ENCODE peak calls at places on chromosomes 5 and 9, in four cellular contexts. D, Y, B and I are unnamed samples.

GRCh38 chr9:97769208-97769607 is 72.1 kb upstream of the XPA start:
- DNase-seq in D (no peak), Y (no peak), B (no peak), I (no peak)

GRCh38 chr9:121508415-121508814 is 8.8 kb upstream of the GGTA1 start:
- DNase-seq in D (no peak), Y (no peak), B (no peak), I (no peak)

GRCh38 chr5:31098811-31099210 is 94.7 kb upstream of the CDH6 start:
- DNase-seq in D (no peak), Y (no peak), B (no peak), I (no peak)

GRCh38 chr5:68435611-68436010 is 220.1 kb downstream of the PIK3R1 start:
- DNase-seq in D (no peak), Y (no peak), B (no peak), I (no peak)

GRCh38 chr9:124306098-124306735 is 48.5 kb downstream of the NEK6 start:
- DNase-seq in D (no peak), Y (peak), B (peak), I (peak)

GRCh38 chr5:146580237-146580636 is 64.2 kb upstream of the GPR151 start:
- DNase-seq in D (no peak), Y (no peak), B (no peak), I (no peak)

GRCh38 chr5:127011151-127011550 is 19.2 kb downstream of the MARCHF3 start:
- DNase-seq in D (no peak), Y (peak), B (peak), I (peak)

GRCh38 chr9:95316794-95317118 is 753 bp downstream of the FANCC start:
- DNase-seq in D (peak), Y (peak), B (peak), I (peak)

GRCh38 chr5:80516826-80517225 is 28.9 kb downstream of the FAM151B start:
- DNase-seq in D (no peak), Y (peak), B (peak), I (peak)

GRCh38 chr5:72171667-72172066 is 64.4 kb downstream of the MAP1B start:
- DNase-seq in D (no peak), Y (peak), B (no peak), I (no peak)

GRCh38 chr9:125650271-125650737 is 56.7 kb downstream of the MAPKAP1 start:
- DNase-seq in D (no peak), Y (peak), B (peak), I (peak)

GRCh38 chr5:169856571-169856970 is 123.7 kb downstream of the INSYN2B start:
- DNase-seq in D (no peak), Y (peak), B (peak), I (peak)

GRCh38 chr5:1394881-1395860 is 50.1 kb downstream of the SLC6A3 start:
- DNase-seq in D (no peak), Y (no peak), B (no peak), I (no peak)

GRCh38 chr9:20884985-20885593 is 146.4 kb downstream of the HACD4 start:
- DNase-seq in D (peak), Y (peak), B (peak), I (peak)

GRCh38 chr9:126554292-126554691 is 59.4 kb upstream of the LMX1B start:
- DNase-seq in D (no peak), Y (no peak), B (no peak), I (no peak)

GRCh38 chr9:127529671-127530070 is 78.4 kb downstream of the LRSAM1 start:
- DNase-seq in D (no peak), Y (no peak), B (no peak), I (no peak)

GRCh38 chr5:148543727-148544126 is 110.6 kb downstream of the HTR4 start:
- DNase-seq in D (no peak), Y (peak), B (no peak), I (no peak)

GRCh38 chr9:94952553-94953373 is 226.3 kb downstream of the AOPEP start:
- DNase-seq in D (peak), Y (no peak), B (no peak), I (peak)

GRCh38 chr5:162193012-162193411 is 125.4 kb downstream of the GABRG2 start:
- DNase-seq in D (no peak), Y (no peak), B (no peak), I (no peak)

GRCh38 chr9:133275105-133276000 is at the start of gene ABO:
- DNase-seq in D (peak), Y (no peak), B (no peak), I (no peak)

GRCh38 chr5:106637275-106637674 is 1033.5 kb downstream of the EFNA5 start:
- DNase-seq in D (no peak), Y (no peak), B (no peak), I (no peak)

GRCh38 chr5:139577689-139578347 is 16.7 kb downstream of the UBE2D2 start:
- DNase-seq in D (no peak), Y (no peak), B (no peak), I (no peak)

GRCh38 chr5:103669615-103670014 is 107.0 kb upstream of the NUDT12 start:
- DNase-seq in D (no peak), Y (no peak), B (no peak), I (no peak)

GRCh38 chr5:141574122-141574510 is 44.7 kb downstream of the DIAPH1 start:
- DNase-seq in D (no peak), Y (no peak), B (peak), I (no peak)

DNA sequence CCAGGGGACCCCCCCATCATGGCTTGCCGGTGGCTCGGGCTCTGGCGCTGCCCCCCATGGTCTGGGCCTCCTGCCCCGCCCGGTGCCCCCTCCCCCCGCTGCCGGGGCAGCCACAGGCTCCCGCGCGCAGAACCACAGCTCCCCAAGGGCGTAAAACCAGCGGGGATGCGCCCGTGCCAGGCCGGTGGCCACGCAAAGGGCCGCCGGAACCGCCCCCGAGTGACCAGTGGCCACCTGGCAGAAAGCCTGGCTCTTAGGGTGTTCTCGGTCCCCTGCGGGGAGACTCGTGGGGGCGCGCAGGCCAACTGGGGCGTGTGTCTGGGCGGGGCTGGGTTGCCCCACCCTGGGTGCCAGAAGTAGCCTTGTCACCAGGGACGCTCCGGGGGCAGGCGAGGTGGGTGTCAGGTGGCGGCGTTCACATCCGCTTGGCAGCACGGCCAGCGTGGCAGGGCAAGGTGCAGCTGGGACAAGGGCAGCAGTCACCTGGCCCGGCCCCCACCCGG is 515 bp upstream of the AGPAT2 start:
- DNase-seq in D (peak), Y (no peak), B (no peak), I (no peak)
- H3K4me3 ChIP-seq in D (peak), Y (no peak), B (no peak), I (peak)

DNA sequence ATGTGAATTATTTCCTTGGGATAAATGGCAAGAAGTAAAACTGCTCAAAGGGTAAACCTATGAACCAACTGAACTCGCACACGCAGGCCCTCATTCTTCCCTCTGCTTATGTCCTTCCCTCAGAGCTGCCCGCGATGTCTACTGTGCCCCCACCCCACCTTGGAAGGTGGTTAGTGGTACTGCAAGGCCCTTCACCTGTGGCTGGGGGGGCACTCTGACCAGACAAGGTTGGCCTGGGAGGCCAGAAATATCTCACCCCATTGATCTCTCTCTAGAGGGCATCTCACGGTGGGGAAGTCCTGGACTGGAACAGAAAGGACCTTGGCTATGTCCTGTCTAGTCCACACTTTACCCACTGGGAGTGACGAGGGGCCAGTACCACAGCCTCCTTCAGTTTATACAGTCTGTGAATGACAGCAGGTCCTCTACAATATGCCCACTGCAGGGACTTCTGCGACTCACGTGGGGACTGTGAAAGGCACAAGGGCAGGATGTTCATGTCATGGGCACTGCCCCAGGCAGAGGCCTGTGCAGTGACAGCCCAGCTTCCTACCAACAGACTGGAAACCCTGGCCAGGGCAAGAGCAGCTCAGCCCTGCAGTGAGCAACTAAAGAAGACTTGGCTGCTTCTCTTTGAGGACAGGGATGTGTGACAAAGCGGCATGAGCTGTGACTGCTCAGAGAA is 56.8 kb upstream of the SYNPO start:
- DNase-seq in D (no peak), Y (no peak), B (no peak), I (no peak)
- TF ChIP-seq CTCF in D (no peak), Y (no peak), B (no peak), I (no peak)

DNA sequence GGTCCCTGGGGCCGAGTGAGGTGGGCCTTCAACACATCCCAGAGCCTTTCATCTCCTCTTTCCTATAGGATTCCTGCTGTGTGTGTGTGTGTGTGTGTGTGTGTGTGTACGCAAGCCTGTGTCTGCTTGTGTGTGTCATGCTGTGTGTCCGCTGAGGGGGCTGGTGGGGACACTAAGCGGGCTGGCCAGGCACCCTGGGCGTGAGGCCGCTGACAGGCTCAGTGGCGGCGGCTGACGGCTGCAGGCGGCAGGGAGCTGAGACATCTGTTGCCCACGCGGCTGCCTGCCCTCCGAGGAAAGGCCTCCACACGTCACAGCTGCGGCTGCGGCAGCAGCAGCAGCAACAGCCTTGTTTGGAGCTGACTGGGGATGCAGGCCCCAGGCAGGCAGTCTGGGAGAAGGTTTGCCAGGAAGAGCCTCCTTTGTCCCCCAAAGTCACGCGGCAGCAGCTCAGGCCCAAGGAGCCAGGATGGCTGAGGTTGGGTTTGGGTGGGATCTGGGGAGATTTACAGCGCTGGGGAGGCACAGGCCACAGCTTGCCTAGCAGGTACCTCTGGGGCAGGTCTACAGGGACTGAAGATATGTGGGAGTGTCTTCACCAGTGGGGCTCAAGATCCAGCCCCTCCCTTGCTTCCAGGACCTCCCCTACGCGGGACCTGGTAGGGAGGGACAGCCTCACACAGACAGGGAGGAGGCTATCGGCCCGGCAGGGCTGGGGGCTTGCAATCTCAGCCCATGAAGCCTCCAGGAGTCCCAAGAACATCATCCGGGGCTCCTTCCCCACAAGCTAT is 1.8 kb downstream of the PDLIM4 start:
- DNase-seq in D (peak), Y (peak), B (peak), I (peak)
- H3K4me3 ChIP-seq in D (no peak), Y (peak), B (peak), I (peak)

GRCh38 chr9:72363908-72364678 is 915 bp downstream of the ZFAND5 start:
- DNase-seq in D (peak), Y (peak), B (peak), I (peak)

GRCh38 chr9:72365525-72366256 is 683 bp upstream of the ZFAND5 start:
- DNase-seq in D (peak), Y (peak), B (peak), I (peak)

GRCh38 chr9:72363226-72363625 is 1.8 kb downstream of the ZFAND5 start:
- DNase-seq in D (no peak), Y (no peak), B (no peak), I (peak)

GRCh38 chr9:72362680-72363139 is 2.3 kb downstream of the ZFAND5 start:
- DNase-seq in D (peak), Y (peak), B (peak), I (peak)

DNA sequence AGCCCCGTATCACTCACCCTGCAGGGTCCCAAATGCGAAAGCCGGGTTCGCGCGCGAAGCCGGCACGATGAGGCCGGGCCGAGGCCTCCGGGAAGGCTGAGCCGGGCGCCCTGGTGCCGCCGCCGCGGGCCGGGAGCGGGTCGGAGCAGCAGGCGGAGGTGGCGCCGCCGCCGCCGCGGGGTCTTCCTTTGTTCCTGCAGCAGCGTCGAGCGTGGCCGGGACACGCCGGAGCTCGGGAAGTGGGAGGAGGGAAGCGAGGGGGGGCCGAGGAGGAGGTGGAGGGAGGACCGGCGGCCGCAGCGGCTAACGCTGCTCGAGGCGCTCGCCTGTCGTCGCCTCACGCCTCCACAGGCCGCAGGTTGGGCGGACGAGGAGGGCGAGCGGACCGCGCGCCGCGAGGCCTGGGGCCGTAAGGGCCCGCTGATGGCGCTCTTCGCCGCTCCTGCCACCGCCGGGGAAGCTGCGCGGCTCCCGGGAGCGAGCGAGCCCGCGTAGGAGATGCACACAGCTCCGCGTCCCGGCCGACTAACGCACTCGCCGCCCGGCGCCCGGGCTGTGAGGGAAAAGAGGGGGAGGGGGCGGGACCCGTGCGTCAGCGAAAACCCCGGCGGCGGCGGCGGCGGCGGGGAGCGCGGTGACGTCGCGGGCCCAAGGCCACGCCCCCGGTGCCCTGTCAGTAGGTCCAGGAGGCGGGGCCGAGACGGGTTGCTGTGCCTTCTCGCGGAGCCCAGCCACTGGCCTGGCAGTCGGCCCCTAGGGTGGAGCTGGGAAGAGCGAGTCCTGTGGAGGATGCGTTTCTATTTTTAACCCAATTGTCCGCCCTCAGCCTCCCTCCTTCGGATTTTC is at the start of gene ZFAND5:
- DNase-seq in D (peak), Y (peak), B (peak), I (peak)
- TF ChIP-seq CTCF in D (no peak), Y (no peak), B (peak), I (no peak)

GRCh38 chr9:109317311-109317978 is 3.4 kb downstream of the EPB41L4B start:
- DNase-seq in D (no peak), Y (no peak), B (no peak), I (no peak)

GRCh38 chr9:109319072-109319630 is 1.7 kb downstream of the EPB41L4B start:
- DNase-seq in D (no peak), Y (no peak), B (no peak), I (no peak)

GRCh38 chr9:109315889-109316640 is 4.8 kb downstream of the EPB41L4B start:
- DNase-seq in D (peak), Y (peak), B (peak), I (peak)

GRCh38 chr9:109319631-109320233 is 1.1 kb downstream of the EPB41L4B start:
- DNase-seq in D (no peak), Y (no peak), B (no peak), I (no peak)

GRCh38 chr9:109317979-109318671 is 2.7 kb downstream of the EPB41L4B start:
- DNase-seq in D (no peak), Y (no peak), B (no peak), I (no peak)
- H3K4me3 ChIP-seq in D (no peak), Y (no peak), B (no peak), I (no peak)

GRCh38 chr5:8906303-8906967 is 639.4 kb downstream of the SEMA5A start:
- DNase-seq in D (no peak), Y (peak), B (peak), I (no peak)

GRCh38 chr5:8905021-8905420 is 640.9 kb downstream of the SEMA5A start:
- DNase-seq in D (peak), Y (peak), B (peak), I (peak)

GRCh38 chr5:8907168-8907868 is 638.6 kb downstream of the SEMA5A start:
- DNase-seq in D (no peak), Y (peak), B (peak), I (peak)

GRCh38 chr5:8912106-8912505 is 633.8 kb downstream of the SEMA5A start:
- DNase-seq in D (no peak), Y (peak), B (peak), I (peak)

GRCh38 chr5:8908055-8908683 is 637.7 kb downstream of the SEMA5A start:
- DNase-seq in D (no peak), Y (peak), B (peak), I (peak)
- TF ChIP-seq CTCF in D (peak), Y (peak), B (peak), I (peak)

GRCh38 chr5:105503950-105504349 is 1941.4 kb upstream of the NUDT12 start:
- DNase-seq in D (no peak), Y (no peak), B (peak), I (no peak)

GRCh38 chr5:105506692-105507277 is 1944.2 kb upstream of the NUDT12 start:
- DNase-seq in D (no peak), Y (no peak), B (peak), I (no peak)

DNA sequence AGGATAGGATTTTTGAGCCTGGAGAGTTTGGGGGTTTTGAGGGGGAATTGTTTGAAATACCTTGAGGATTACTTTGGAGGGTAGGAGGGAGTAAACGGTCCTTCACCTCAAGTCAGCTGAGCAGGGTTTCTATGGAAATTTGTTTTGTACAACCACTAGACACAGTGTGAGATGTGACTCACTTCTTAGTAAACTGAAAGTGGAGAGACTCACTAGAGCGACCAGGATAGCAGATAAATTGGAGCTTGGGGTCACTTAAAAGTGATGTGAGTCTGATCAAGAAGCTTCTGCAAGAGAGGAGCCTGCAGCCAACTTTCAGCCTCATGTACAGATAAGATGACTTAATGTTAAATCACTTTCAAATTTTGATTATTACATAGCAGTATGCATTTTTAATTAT is 1945.9 kb upstream of the NUDT12 start:
- DNase-seq in D (no peak), Y (no peak), B (peak), I (no peak)
- H3K4me3 ChIP-seq in D (no peak), Y (no peak), B (no peak), I (no peak)

GRCh38 chr9:72207278-72207677 is 58.0 kb downstream of the GDA start:
- DNase-seq in D (no peak), Y (no peak), B (no peak), I (no peak)

GRCh38 chr9:72204062-72204461 is 54.8 kb downstream of the GDA start:
- DNase-seq in D (no peak), Y (no peak), B (no peak), I (no peak)

GRCh38 chr9:72200452-72200851 is 51.2 kb downstream of the GDA start:
- DNase-seq in D (no peak), Y (no peak), B (no peak), I (no peak)

GRCh38 chr9:72205513-72205912 is 56.3 kb downstream of the GDA start:
- DNase-seq in D (no peak), Y (no peak), B (no peak), I (peak)

DNA sequence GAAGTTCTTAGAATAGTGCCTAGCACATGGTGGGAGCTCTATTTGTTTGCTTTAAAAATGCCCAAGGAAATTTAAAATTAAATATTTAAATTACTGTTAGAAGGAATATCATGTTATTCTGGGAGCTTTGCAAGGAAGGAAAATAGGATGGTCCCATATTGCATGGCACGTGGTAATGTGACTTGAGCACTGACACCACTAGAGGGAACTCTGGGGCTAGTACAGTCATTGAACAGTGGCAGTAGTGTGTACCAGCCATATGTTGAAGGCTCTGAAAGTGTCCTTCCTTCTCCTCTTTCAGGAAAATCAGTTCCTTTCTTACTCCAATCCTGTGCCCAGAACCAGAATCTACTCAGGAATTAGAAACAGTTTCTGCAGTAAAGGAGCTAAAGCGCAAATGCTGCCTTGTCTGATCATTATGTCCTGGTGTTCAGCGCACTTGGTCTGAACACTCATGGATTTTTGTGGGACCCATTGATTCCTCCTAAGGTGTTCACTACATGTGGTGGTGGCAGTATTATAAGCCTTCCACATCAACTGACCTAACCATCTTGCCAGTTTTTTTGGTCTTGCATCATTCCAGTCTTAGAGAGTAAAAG is 54.1 kb downstream of the GDA start:
- DNase-seq in D (peak), Y (peak), B (peak), I (peak)
- TF ChIP-seq CTCF in D (peak), Y (peak), B (peak), I (peak)